ENCODE peak calls at places on chromosomes 2 and 18, in nine cellular contexts. K, E, C, I, M, P, S, J and B are unnamed samples.

GRCh38 chr2:225002039-225002655 is 40.1 kb downstream of the DOCK10 start:
- DNase-seq in M (no peak), K (no peak), C (peak; percentile 85), S (peak; percentile 68), I (peak; percentile 52), E (peak; percentile 61), J (no peak), P (no peak), B (peak; percentile 88)

GRCh38 chr18:48929951-48930713 is 20.6 kb downstream of the SMAD7 start:
- DNase-seq in M (peak; percentile 88), J (no peak), S (peak; percentile 92), I (no peak), C (peak; percentile 50), K (no peak), P (no peak), E (peak; percentile 68), B (peak; percentile 65)

GRCh38 chr2:68722712-68723111 is 11.9 kb upstream of the ARHGAP25 start:
- DNase-seq in P (no peak), S (no peak), E (no peak), K (no peak), I (no peak), J (no peak), M (no peak), C (no peak), B (no peak)

GRCh38 chr2:232988444-232988843 is 24.6 kb downstream of the NGEF start:
- DNase-seq in J (peak; percentile 44), E (no peak), K (peak; percentile 78), S (peak; percentile 98), C (peak; percentile 98), M (peak; percentile 70), I (no peak), P (no peak), B (peak; percentile 99)

GRCh38 chr2:232200195-232200594 is 178.4 kb upstream of the ALPP start:
- DNase-seq in I (no peak), J (no peak), S (peak; percentile 4), M (no peak), C (no peak), E (no peak), K (no peak), P (no peak), B (no peak)

GRCh38 chr2:119177838-119178190 is 19.3 kb upstream of the C1QL2 start:
- DNase-seq in I (no peak), J (no peak), K (no peak), S (no peak), M (no peak), E (no peak), C (no peak), P (no peak), B (no peak)

GRCh38 chr18:64017870-64018269 is 48.0 kb downstream of the SERPINB8 start:
- DNase-seq in C (peak; percentile 40), S (peak; percentile 20), M (no peak), E (peak; percentile 41), P (no peak), K (no peak), J (no peak), I (no peak), B (no peak)

GRCh38 chr2:134244091-134244490 is 9.8 kb upstream of the MGAT5 start:
- DNase-seq in C (peak; percentile 59), P (no peak), K (no peak), E (no peak), S (no peak), J (no peak), I (no peak), M (no peak), B (peak; percentile 50)

DNA sequence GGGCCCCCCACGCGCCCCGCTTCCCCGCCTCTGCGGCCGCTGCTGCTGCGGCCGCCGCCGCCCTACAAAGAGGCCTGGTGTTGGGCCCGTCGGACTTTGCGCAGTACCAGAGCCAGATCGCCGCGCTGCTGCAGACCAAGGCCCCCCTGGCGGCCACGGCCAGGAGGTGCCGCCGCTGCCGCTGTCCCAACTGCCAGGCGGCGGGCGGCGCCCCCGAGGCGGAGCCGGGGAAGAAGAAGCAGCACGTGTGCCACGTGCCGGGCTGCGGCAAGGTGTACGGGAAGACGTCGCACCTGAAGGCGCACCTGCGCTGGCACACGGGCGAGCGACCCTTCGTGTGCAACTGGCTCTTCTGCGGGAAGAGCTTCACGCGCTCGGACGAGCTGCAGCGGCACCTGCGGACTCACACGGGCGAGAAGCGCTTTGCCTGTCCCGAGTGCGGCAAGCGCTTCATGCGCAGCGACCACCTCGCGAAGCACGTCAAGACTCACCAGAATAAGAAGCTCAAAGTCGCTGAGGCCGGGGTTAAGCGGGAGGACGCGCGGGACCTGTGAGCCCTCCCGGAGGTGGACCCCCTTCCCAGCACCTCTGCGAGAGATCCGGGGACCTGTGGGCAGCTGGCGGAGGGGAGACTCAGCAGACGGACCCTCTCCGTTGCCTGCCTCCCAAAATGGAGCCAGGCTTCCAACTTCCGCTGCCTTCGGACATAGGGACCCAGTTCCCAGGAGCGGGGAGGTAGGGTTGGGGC is 1.9 kb downstream of the SP5 start:
- DNase-seq in J (no peak), K (no peak), P (peak; percentile 85), S (peak; percentile 56), I (peak; percentile 80), C (peak; percentile 36), E (peak; percentile 78), M (peak; percentile 61), B (peak; percentile 76)
- TF ChIP-seq CTCF in J (no peak), K (peak; percentile 65), P (peak; percentile 38), S (peak; percentile 36), I (peak; percentile 91), C (no peak), E (peak; percentile 54), M (peak; percentile 47), B (peak; percentile 17)

GRCh38 chr2:45710468-45710867 is 59.0 kb downstream of the PRKCE start:
- DNase-seq in P (no peak), J (no peak), M (no peak), K (no peak), I (no peak), C (no peak), E (no peak), S (no peak), B (no peak)

GRCh38 chr2:45713591-45713990 is 62.1 kb downstream of the PRKCE start:
- DNase-seq in C (no peak), I (no peak), J (no peak), S (no peak), M (no peak), K (no peak), E (no peak), P (no peak), B (no peak)

GRCh38 chr2:45711224-45711623 is 59.7 kb downstream of the PRKCE start:
- DNase-seq in C (no peak), I (no peak), M (no peak), P (no peak), E (no peak), J (no peak), S (no peak), K (no peak), B (no peak)

GRCh38 chr2:45713126-45713525 is 61.7 kb downstream of the PRKCE start:
- DNase-seq in I (no peak), E (no peak), M (no peak), C (no peak), J (no peak), K (no peak), S (no peak), P (no peak), B (no peak)

DNA sequence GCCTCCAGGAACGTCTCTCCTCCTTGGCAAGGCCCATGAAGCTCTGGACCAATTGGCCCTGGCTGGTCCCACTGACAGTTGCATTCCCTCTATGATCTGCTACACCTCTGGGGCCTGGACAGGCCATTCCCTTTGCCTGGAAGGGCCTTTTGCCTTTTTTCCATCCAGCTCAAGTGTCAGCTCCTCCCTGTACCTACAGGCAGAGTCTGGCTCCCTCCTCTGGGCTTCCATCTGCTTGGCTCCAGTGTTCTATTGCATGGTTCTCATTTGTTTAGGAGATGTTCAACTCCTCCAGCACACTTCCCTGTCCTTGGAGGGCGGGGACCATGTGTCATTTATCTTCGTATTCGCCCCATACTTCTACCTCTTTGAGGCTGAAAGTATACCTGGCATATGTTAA is 61.1 kb downstream of the PRKCE start:
- DNase-seq in K (no peak), I (no peak), C (no peak), E (peak; percentile 29), S (peak; percentile 13), J (no peak), P (no peak), M (no peak), B (peak; percentile 30)
- TF ChIP-seq CTCF in K (no peak), I (no peak), C (peak; percentile 9), E (no peak), S (no peak), J (no peak), P (no peak), M (no peak), B (no peak)

DNA sequence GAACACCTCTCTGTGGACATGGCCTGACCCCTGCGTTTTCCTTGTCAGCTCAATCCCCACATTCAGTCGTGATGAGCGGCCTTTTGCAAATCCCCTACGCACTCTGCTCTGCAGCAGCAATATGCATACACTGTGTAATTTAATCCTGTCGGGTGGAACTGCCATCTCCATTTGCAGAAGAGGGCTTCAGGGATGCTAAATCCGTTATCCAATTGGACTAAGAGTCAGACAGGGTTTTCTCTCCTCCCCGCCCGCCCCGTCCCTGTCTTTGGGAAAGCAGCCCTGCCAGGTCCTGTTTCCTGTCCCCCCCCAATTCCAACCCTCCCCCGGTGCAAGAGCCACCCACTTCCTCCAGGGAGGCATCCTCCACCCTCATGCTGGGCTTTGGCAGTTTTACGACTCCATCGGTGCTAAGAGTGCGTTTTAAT is 53.6 kb upstream of the ASAP2 start:
- DNase-seq in S (no peak), P (no peak), C (peak; percentile 44), J (no peak), E (peak; percentile 37), K (no peak), I (no peak), M (no peak), B (peak; percentile 44)
- TF ChIP-seq CTCF in S (no peak), P (no peak), C (no peak), J (no peak), E (no peak), K (no peak), I (no peak), M (no peak), B (no peak)

GRCh38 chr2:236742936-236743622 is 173.5 kb downstream of the ACKR3 start:
- DNase-seq in K (no peak), S (no peak), J (no peak), M (no peak), I (no peak), E (no peak), C (no peak), P (no peak), B (no peak)

GRCh38 chr2:236746833-236747232 is 177.2 kb downstream of the ACKR3 start:
- DNase-seq in M (no peak), E (no peak), S (no peak), K (no peak), C (no peak), J (no peak), P (no peak), I (no peak), B (no peak)

GRCh38 chr2:236745420-236746210 is 176.0 kb downstream of the ACKR3 start:
- DNase-seq in I (no peak), E (peak; percentile 25), P (no peak), K (peak; percentile 61), S (peak; percentile 79), C (peak; percentile 77), J (no peak), M (no peak), B (peak; percentile 72)

GRCh38 chr2:236743623-236744280 is 174.1 kb downstream of the ACKR3 start:
- DNase-seq in P (no peak), I (no peak), M (no peak), J (no peak), C (peak; percentile 98), K (peak; percentile 79), S (no peak), E (no peak), B (peak; percentile 68)

DNA sequence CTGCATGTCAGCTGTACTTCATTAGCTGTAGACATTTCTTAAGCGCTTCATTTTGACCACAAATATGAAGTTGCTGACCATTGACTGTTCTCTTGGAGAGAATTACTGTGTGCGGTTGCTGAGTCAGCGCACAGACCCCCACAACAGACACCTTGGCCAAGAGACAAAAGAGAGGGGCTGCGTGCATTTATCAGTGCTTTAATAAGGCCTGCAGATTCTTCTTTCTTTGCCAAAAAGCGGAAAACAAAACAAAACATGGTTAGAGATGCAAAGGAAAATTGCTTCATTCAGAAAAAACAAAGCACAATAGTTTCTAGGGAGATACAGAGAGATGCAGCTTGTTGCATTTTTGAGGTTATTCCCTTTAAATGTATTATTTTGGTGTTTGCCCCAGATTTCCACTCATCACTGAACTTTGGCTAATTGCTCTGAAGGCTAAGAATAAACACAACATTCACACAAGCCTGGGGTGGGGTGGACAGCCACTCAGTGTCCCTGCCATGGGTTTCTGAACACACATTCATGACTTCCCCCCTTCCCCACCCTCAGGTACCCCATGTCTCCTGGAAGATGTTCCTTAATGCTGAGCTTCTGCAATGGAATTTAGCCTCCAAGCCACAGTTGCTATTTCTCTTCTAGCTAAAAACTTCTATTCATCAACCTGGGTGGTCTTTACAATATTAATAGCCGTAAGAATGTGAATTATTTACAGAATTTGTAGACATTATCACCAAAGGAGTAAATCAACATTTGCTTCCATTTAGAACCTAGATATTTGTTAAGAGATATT is 174.9 kb downstream of the ACKR3 start:
- DNase-seq in S (no peak), C (peak; percentile 99), P (no peak), K (peak; percentile 92), M (no peak), I (no peak), E (no peak), J (no peak), B (peak; percentile 89)
- TF ChIP-seq CTCF in S (no peak), C (no peak), P (no peak), K (no peak), M (no peak), I (no peak), E (no peak), J (no peak), B (no peak)